ENCODE peak calls at places on chromosome 22, in nine cellular contexts. I, F, O, P, Z, R, V, B and K are unnamed samples.

GRCh38 chr22:29251981-29252978 is 15.5 kb downstream of the RHBDD3 start:
- DNase-seq in P (peak), B (no peak), V (no peak), I (no peak), O (no peak), Z (no peak), F (no peak), R (no peak), K (no peak)

GRCh38 chr22:46012182-46012880 is 35.4 kb upstream of the WNT7B start:
- DNase-seq in F (no peak), B (no peak), P (no peak), Z (no peak), V (no peak), O (no peak), I (no peak), R (no peak), K (no peak)

GRCh38 chr22:32333141-32333768 is 24.4 kb upstream of the RFPL3 start:
- DNase-seq in I (no peak), O (no peak), R (no peak), F (no peak), B (no peak), Z (no peak), V (no peak), P (no peak), K (no peak)

GRCh38 chr22:48572951-48573350 is 1254.7 kb downstream of the BRD1 start:
- DNase-seq in P (no peak), I (no peak), F (no peak), V (no peak), O (no peak), R (no peak), Z (no peak), B (peak), K (no peak)

GRCh38 chr22:19843107-19843856 is 11.4 kb downstream of the GNB1L start:
- DNase-seq in F (no peak), Z (no peak), B (no peak), I (no peak), P (peak), V (no peak), R (no peak), O (peak), K (no peak)

GRCh38 chr22:42438293-42438650 is 6.1 kb upstream of the NFAM1 start:
- DNase-seq in R (no peak), B (no peak), I (no peak), F (no peak), V (no peak), Z (no peak), P (no peak), O (no peak), K (no peak)

GRCh38 chr22:46023558-46023981 is 46.6 kb upstream of the WNT7B start:
- DNase-seq in F (no peak), V (no peak), O (no peak), P (no peak), R (no peak), Z (no peak), I (no peak), B (no peak), K (no peak)

GRCh38 chr22:37750596-37751162 is 53.8 kb downstream of the TRIOBP start:
- DNase-seq in P (no peak), F (no peak), Z (no peak), I (no peak), B (no peak), O (no peak), V (no peak), R (no peak), K (no peak)

GRCh38 chr22:48428556-48429371 is 1398.9 kb downstream of the BRD1 start:
- DNase-seq in V (peak), B (no peak), R (no peak), I (no peak), Z (no peak), P (no peak), O (no peak), F (no peak), K (no peak)

GRCh38 chr22:48031589-48031988 is 1269.1 kb downstream of the TBC1D22A start:
- DNase-seq in B (no peak), I (no peak), Z (no peak), V (no peak), P (no peak), F (no peak), R (no peak), O (no peak), K (no peak)

GRCh38 chr22:32473388-32473952 is 1.1 kb upstream of the FBXO7 start:
- DNase-seq in R (peak), P (peak), F (peak), I (peak), B (peak), Z (peak), O (peak), V (peak), K (peak)

GRCh38 chr22:50039669-50040458 is 18.2 kb downstream of the TTLL8 start:
- DNase-seq in F (no peak), V (no peak), B (no peak), R (no peak), P (no peak), Z (no peak), I (no peak), O (no peak), K (no peak)

GRCh38 chr22:19988965-19989724 is 27.5 kb downstream of the ARVCF start:
- DNase-seq in F (no peak), R (no peak), Z (no peak), P (no peak), O (no peak), B (no peak), V (no peak), I (no peak), K (no peak)

GRCh38 chr22:49620666-49621065 is 207.0 kb downstream of the BRD1 start:
- DNase-seq in Z (no peak), F (no peak), O (no peak), P (no peak), R (no peak), B (no peak), I (no peak), V (no peak), K (no peak)